ENCODE peak calls at places on chromosome 20, in seven cellular contexts. R is hippocampal formation; F is NCI-H1436; L is stimulated activated CD4-positive, alpha-beta T cell treated with anti-CD3 and anti-CD28 coated beads, TNF-alpha, amount 100 ng/mL, for 4 hours; X is EL; G is skeletal muscle cell; N is T-helper 1 cell. M is an unnamed sample.

GRCh38 chr20:17875106-17875980 is 93.3 kb downstream of the SNX5 start:
- DNase-seq in R (peak), F (no peak), L (no peak), X (peak), G (peak), N (no peak), M (peak)

GRCh38 chr20:9647741-9648140 is 133.4 kb downstream of the LAMP5 start:
- DNase-seq in R (no peak), F (no peak), L (no peak), X (no peak), G (no peak), N (no peak), M (no peak)

GRCh38 chr20:11569163-11569562 is 348.5 kb upstream of the BTBD3 start:
- DNase-seq in R (no peak), F (peak), L (no peak), X (no peak), G (no peak), N (no peak), M (no peak)

GRCh38 chr20:56422131-56422823 is 10.2 kb downstream of the CASS4 start:
- DNase-seq in R (no peak), F (no peak), L (no peak), X (peak), G (peak), N (no peak), M (no peak)

GRCh38 chr20:41121399-41121798 is 15.9 kb upstream of the PLCG1 start:
- DNase-seq in R (no peak), F (no peak), L (no peak), X (no peak), G (no peak), N (no peak), M (no peak)

GRCh38 chr20:44104807-44105517 is 82.0 kb downstream of the JPH2 start:
- DNase-seq in R (no peak), F (no peak), L (no peak), X (peak), G (peak), N (no peak), M (no peak)

GRCh38 chr20:43720007-43720406 is 6.8 kb downstream of the GTSF1L start:
- DNase-seq in R (no peak), F (no peak), L (no peak), X (no peak), G (no peak), N (no peak), M (no peak)

GRCh38 chr20:62741191-62741676 is 32.6 kb downstream of the NTSR1 start:
- DNase-seq in R (no peak), F (no peak), L (no peak), X (peak), G (no peak), N (peak), M (no peak)

GRCh38 chr20:1310087-1310486 is 18.9 kb downstream of the SDCBP2 start:
- DNase-seq in R (no peak), F (no peak), L (no peak), X (no peak), G (no peak), N (no peak), M (no peak)

GRCh38 chr20:25222461-25223178 is 25.3 kb upstream of the PYGB start:
- DNase-seq in R (no peak), F (no peak), L (no peak), X (no peak), G (no peak), N (no peak), M (no peak)

GRCh38 chr20:35277127-35277526 is 795 bp downstream of the MMP24OS start:
- DNase-seq in R (no peak), F (no peak), L (no peak), X (no peak), G (no peak), N (no peak), M (no peak)

GRCh38 chr20:33554914-33555420 is 65.1 kb downstream of the CBFA2T2 start:
- DNase-seq in R (no peak), F (peak), L (no peak), X (peak), G (peak), N (peak), M (peak)

GRCh38 chr20:25984933-25985332 is 288.3 kb upstream of the ZNF337 start:
- DNase-seq in R (peak), F (peak), L (peak), X (peak), G (peak), N (no peak), M (peak)

GRCh38 chr20:61373055-61373399 is 121.0 kb downstream of the CDH4 start:
- DNase-seq in R (no peak), F (no peak), L (no peak), X (no peak), G (no peak), N (no peak), M (no peak)

GRCh38 chr20:63811491-63811875 is 19.6 kb downstream of the ZBTB46 start:
- DNase-seq in R (no peak), F (no peak), L (no peak), X (no peak), G (no peak), N (no peak), M (no peak)

GRCh38 chr20:18705490-18705889 is 108.1 kb upstream of the SCP2D1 start:
- DNase-seq in R (no peak), F (no peak), L (no peak), X (peak), G (peak), N (no peak), M (no peak)

GRCh38 chr20:33656783-33657703 is 5.1 kb upstream of the C20orf144 start:
- DNase-seq in R (no peak), F (no peak), L (no peak), X (no peak), G (no peak), N (no peak), M (no peak)

GRCh38 chr20:6180531-6180930 is 57.7 kb upstream of the FERMT1 start:
- DNase-seq in R (no peak), F (no peak), L (no peak), X (no peak), G (no peak), N (no peak), M (no peak)

GRCh38 chr20:38671186-38671585 is 53.1 kb upstream of the SLC32A1 start:
- DNase-seq in R (no peak), F (peak), L (no peak), X (no peak), G (no peak), N (no peak), M (no peak)

GRCh38 chr20:10547276-10548114 is 112.4 kb downstream of the SLX4IP start:
- DNase-seq in R (no peak), F (no peak), L (no peak), X (no peak), G (no peak), N (no peak), M (no peak)

GRCh38 chr20:25017257-25017803 is 24.8 kb upstream of the APMAP start:
- DNase-seq in R (no peak), F (no peak), L (no peak), X (no peak), G (no peak), N (peak), M (peak)

GRCh38 chr20:25007491-25008305 is 15.1 kb upstream of the APMAP start:
- DNase-seq in R (no peak), F (no peak), L (no peak), X (no peak), G (no peak), N (peak), M (no peak)

GRCh38 chr20:17179840-17180239 is 47.0 kb upstream of the PCSK2 start:
- DNase-seq in R (no peak), F (no peak), L (no peak), X (no peak), G (no peak), N (no peak), M (no peak)

GRCh38 chr20:50121858-50122271 is 8.9 kb upstream of the UBE2V1 start:
- DNase-seq in R (no peak), F (no peak), L (no peak), X (peak), G (no peak), N (no peak), M (no peak)

GRCh38 chr20:23145281-23145700 is 59.2 kb upstream of the CD93 start:
- DNase-seq in R (no peak), F (no peak), L (no peak), X (peak), G (no peak), N (no peak), M (no peak)

GRCh38 chr20:51306521-51307358 is 235.8 kb downstream of the NFATC2 start:
- DNase-seq in R (peak), F (peak), L (peak), X (peak), G (no peak), N (peak), M (peak)

GRCh38 chr20:57545927-57546662 is 14.8 kb upstream of the PCK1 start:
- DNase-seq in R (no peak), F (no peak), L (no peak), X (no peak), G (no peak), N (no peak), M (no peak)

GRCh38 chr20:22568872-22569344 is 15.5 kb downstream of the FOXA2 start:
- DNase-seq in R (no peak), F (no peak), L (no peak), X (no peak), G (no peak), N (no peak), M (no peak)

GRCh38 chr20:20233041-20233514 is 134.8 kb upstream of the INSM1 start:
- DNase-seq in R (no peak), F (no peak), L (no peak), X (no peak), G (no peak), N (no peak), M (no peak)

GRCh38 chr20:18001131-18001921 is 32.5 kb downstream of the MGME1 start:
- DNase-seq in R (peak), F (no peak), L (no peak), X (peak), G (peak), N (no peak), M (no peak)

GRCh38 chr20:9508696-9509178 is 5.7 kb upstream of the LAMP5 start:
- DNase-seq in R (no peak), F (no peak), L (no peak), X (no peak), G (no peak), N (no peak), M (no peak)

GRCh38 chr20:45445805-45446562 is 23.6 kb upstream of the WFDC2 start:
- DNase-seq in R (no peak), F (no peak), L (no peak), X (peak), G (no peak), N (no peak), M (peak)

GRCh38 chr20:24363031-24363430 is 106.4 kb upstream of the SYNDIG1 start:
- DNase-seq in R (no peak), F (no peak), L (no peak), X (no peak), G (no peak), N (no peak), M (no peak)

GRCh38 chr20:20549699-20550098 is 162.7 kb downstream of the RALGAPA2 start:
- DNase-seq in R (no peak), F (no peak), L (no peak), X (peak), G (peak), N (no peak), M (peak)

GRCh38 chr20:34988176-34988540 is 32.5 kb downstream of the MYH7B start:
- DNase-seq in R (no peak), F (no peak), L (no peak), X (no peak), G (no peak), N (no peak), M (no peak)

M was measured in small intestine.